ENCODE peak calls at places on chromosomes 11 and 22, in six cellular contexts. D is A549, F is fibroblast of lung, B is lung, T is AG04450, K is fibroblast of pulmonary artery. Z is an unnamed sample.

GRCh38 chr11:68686486-68686885 is 2.1 kb downstream of the GAL start:
- DNase-seq in D (no peak), B (no peak), T (no peak), F (no peak), K (no peak), Z (no peak)

GRCh38 chr11:14041040-14041439 is 78.5 kb downstream of the SPON1 start:
- DNase-seq in B (no peak), F (peak; percentile 35), D (no peak), T (no peak), K (no peak), Z (no peak)

GRCh38 chr22:38657248-38657909 is 941 bp downstream of the CBY1 start:
- DNase-seq in B (no peak), F (peak; percentile 20), T (no peak), K (peak; percentile 7), D (peak; percentile 3), Z (peak; percentile 3)

GRCh38 chr11:119907934-119908760 is 179.1 kb upstream of the NECTIN1 start:
- DNase-seq in T (no peak), D (no peak), F (no peak), K (no peak), B (no peak), Z (no peak)

GRCh38 chr11:119303227-119303718 is 13.7 kb downstream of the MCAM start:
- DNase-seq in K (no peak), T (no peak), B (no peak), D (no peak), F (no peak), Z (no peak)

GRCh38 chr22:40728731-40729189 is 49.5 kb downstream of the MCHR1 start:
- DNase-seq in B (peak; percentile 58), F (peak; percentile 17), T (no peak), K (peak; percentile 36), D (no peak), Z (peak; percentile 37)

GRCh38 chr11:10400856-10401255 is 54.2 kb upstream of the AMPD3 start:
- DNase-seq in D (no peak), T (no peak), F (no peak), K (no peak), B (no peak), Z (no peak)

GRCh38 chr11:29780756-29781155 is 236.1 kb downstream of the KCNA4 start:
- DNase-seq in K (no peak), B (no peak), T (no peak), F (no peak), D (no peak), Z (no peak)

GRCh38 chr11:70577948-70578347 is 179.6 kb downstream of the CTTN start:
- DNase-seq in F (no peak), K (no peak), T (no peak), B (no peak), D (no peak), Z (no peak)

GRCh38 chr11:130638624-130639023 is 190.2 kb downstream of the ADAMTS15 start:
- DNase-seq in K (no peak), F (no peak), T (no peak), D (no peak), B (no peak), Z (no peak)

GRCh38 chr11:723120-723883 is 17.3 kb downstream of the EPS8L2 start:
- DNase-seq in T (no peak), B (no peak), K (peak; percentile 73), F (peak; percentile 76), D (no peak), Z (peak; percentile 67)

GRCh38 chr11:32751381-32751780 is 43.1 kb downstream of the CCDC73 start:
- DNase-seq in D (no peak), K (no peak), T (no peak), F (no peak), B (no peak), Z (no peak)

GRCh38 chr22:47409501-47410275 is 647.2 kb downstream of the TBC1D22A start:
- DNase-seq in D (no peak), B (no peak), K (no peak), T (no peak), F (no peak), Z (no peak)

GRCh38 chr22:25668437-25668836 is 73.6 kb upstream of the MYO18B start:
- DNase-seq in K (peak; percentile 91), F (peak; percentile 95), D (no peak), T (no peak), B (peak; percentile 63), Z (peak; percentile 91)

GRCh38 chr11:60305906-60306619 is 21.0 kb upstream of the MS4A6E start:
- DNase-seq in F (no peak), D (no peak), T (no peak), B (no peak), K (peak; percentile 0), Z (no peak)

GRCh38 chr11:57324154-57324885 is 432 bp downstream of the TNKS1BP1 start:
- DNase-seq in K (peak; percentile 70), F (peak; percentile 68), D (peak; percentile 60), T (no peak), B (peak; percentile 49), Z (peak; percentile 52)

GRCh38 chr11:98507208-98507607 is 513.5 kb upstream of the CNTN5 start:
- DNase-seq in F (no peak), B (no peak), T (no peak), D (no peak), K (no peak), Z (no peak)

GRCh38 chr11:34907934-34908593 is 8.1 kb downstream of the APIP start:
- DNase-seq in B (no peak), F (no peak), D (no peak), T (no peak), K (no peak), Z (no peak)

GRCh38 chr22:29473001-29473400 is 7.0 kb upstream of the NEFH start:
- DNase-seq in K (no peak), D (no peak), T (no peak), F (no peak), B (no peak), Z (no peak)

GRCh38 chr22:29470159-29470855 is 9.7 kb upstream of the NEFH start:
- DNase-seq in B (peak; percentile 76), K (peak; percentile 44), D (peak; percentile 66), T (no peak), F (peak; percentile 50), Z (peak; percentile 34)

GRCh38 chr22:29475550-29475949 is 4.5 kb upstream of the NEFH start:
- DNase-seq in F (no peak), B (no peak), D (no peak), T (no peak), K (no peak), Z (no peak)

GRCh38 chr22:29464581-29464980 is 15.4 kb upstream of the NEFH start:
- DNase-seq in B (no peak), K (no peak), D (no peak), F (no peak), T (no peak), Z (no peak)

GRCh38 chr22:29469755-29470154 is 10.3 kb upstream of the NEFH start:
- DNase-seq in D (no peak), K (no peak), T (no peak), B (peak; percentile 41), F (no peak), Z (no peak)
- H3K4me3 ChIP-seq in D (peak overlapping the region; percentile 51), K (no peak overlapping the region), T (no peak overlapping the region), B (no peak overlapping the region), F (no peak overlapping the region), Z (no peak overlapping the region)

DNA sequence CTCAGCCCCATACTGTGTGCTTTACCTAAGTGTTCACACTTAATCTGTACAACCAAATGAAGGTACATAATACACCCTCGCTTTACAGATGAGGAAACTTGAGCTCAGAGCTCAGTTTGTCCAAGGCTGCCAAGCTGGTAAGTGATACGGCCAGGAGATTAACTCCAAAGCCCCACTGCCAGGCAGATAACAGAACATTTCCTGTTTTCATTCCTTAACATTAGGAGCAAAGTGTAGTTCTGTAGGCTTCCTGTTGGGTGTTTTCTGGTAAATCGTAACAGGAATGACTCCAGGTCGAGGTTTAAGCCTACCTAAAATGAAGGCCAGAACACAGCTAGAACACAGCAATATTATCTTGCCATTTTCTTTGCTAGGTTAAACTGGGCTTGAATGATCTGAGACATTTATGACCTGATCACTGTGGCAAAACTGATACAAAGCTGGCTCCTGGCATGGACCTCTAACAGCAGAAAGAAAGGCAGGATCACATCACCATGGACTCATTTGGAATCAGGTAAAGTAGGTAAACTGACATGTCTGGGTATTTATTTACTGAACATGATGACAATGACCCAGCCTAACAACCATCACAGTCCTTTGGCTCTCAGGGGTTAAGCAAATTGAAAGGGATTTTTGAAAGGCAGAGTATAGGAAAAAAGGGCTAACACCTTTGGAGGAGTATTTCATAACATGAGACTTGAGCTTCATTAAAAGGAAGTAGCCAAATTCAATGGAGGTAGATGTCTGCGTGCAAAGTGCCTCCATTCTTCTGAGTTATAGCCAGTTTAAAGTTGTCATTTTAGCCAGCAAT is 3.9 kb upstream of the NUP50 start:
- DNase-seq in F (no peak), T (no peak), B (no peak), K (peak; percentile 58), D (peak; percentile 18), Z (peak; percentile 55)
- TF ChIP-seq CTCF in F (no peak), T (peak; percentile 23), B (no peak), K (peak; percentile 31), D (no peak), Z (peak; percentile 30)

GRCh38 chr11:76243648-76244285 is 37.5 kb upstream of the WNT11 start:
- DNase-seq in D (no peak), B (no peak), K (no peak), F (no peak), T (no peak), Z (no peak)
- H3K4me3 ChIP-seq in D (no peak overlapping the region), B (no peak overlapping the region), K (no peak overlapping the region), F (no peak overlapping the region), T (no peak overlapping the region), Z (no peak overlapping the region)

DNA sequence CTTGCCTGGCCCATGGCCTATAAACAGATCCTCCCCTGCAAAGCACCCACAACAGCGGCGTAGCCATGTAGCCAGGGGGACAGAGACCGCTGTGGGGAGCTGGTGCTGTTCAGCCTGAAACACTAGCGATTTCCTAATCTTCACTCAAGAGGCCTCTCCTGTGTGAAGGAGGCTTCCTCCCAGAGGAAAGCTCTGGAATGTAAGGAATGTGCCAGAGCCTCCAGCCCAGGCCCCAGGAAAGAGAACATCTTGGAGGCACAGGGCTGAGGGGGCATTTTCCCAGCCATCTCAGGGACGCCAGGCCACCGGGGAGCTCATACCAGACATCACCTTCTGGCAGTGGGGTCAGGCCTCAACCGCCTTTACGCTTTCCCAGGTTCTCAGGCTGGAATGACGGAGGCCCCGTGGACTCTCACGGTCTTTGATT is 24.0 kb downstream of the MIAT start:
- DNase-seq in F (peak; percentile 41), K (peak; percentile 94), T (peak; percentile 26), D (no peak), B (peak; percentile 76), Z (peak; percentile 72)
- TF ChIP-seq CTCF in F (no peak), K (peak; percentile 7), T (no peak), D (no peak), B (no peak), Z (no peak)

DNA sequence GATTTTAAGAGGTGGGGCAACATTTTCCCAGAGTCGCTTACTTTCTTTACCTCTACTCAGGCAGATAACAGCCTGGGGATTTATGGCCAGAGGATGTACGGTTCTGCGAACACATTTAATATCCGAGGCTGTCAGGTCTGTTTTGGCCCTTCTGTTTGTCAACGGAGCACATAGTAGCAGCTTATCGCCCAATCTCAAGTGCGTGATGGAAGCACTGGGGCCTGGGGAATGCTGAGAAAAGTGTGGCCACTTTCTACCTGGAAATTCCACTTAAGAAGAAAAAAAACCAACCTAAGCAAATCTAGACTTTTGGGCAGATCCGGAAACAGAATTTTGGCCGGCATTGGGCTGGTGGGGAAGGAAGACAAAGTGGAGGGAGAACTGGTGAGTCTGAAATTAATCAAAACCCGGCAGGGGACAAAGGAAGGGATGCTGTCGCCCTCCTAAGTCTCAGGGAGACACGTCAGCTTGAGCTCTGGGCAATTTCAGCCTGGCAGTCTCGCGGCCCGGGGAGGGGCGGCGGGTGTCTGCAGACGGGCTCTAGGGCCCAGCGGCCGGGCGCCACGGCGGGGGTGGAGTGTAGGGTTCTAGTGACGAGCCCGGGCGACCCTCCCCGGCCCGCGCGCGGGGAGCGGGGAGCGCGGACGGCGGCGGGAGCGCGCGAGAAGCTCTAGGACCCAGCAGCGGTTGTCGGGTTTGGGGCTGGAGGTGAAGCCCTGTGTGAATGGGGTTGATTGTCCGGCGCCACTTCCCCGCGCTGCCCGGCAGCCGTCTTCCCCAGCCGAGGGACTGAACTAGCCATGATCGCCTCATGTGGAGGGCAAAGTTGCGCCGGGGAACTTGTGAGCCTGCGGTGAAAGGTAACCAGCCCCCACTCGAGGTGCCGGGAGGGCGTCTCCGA is at the start of gene AMOTL1:
- DNase-seq in D (no peak), B (peak; percentile 91), T (peak; percentile 33), F (peak; percentile 82), K (peak; percentile 86), Z (peak; percentile 74)
- H3K4me3 ChIP-seq in D (peak within 1 kb of the TSS; percentile 73), B (peak within 1 kb of the TSS; percentile 94), T (peak within 1 kb of the TSS; percentile 95), F (peak within 1 kb of the TSS; percentile 94), K (peak within 1 kb of the TSS; percentile 73), Z (peak within 1 kb of the TSS; percentile 87)

Z was measured in fibroblast of the aortic adventitia.